ENCODE peak calls at places on chromosomes 16 and 17, in five cellular contexts. One of them, this sample, is unnamed.
A peak's percentile ranks its signal among the peaks of the same experiment; 100 is the strongest.

GRCh38 chr16:86303787-86304685 is 206.3 kb upstream of the FOXF1 start:
- DNase-seq in GM23338: peak; percentile 45
- DNase-seq in tibial nerve: no peak
- DNase-seq in AG04449: no peak
- DNase-seq in OCI-LY7: no peak
- DNase-seq in this sample: no peak

GRCh38 chr17:45833826-45834439 is 10.7 kb upstream of the SPPL2C start:
- DNase-seq in GM23338: no peak
- DNase-seq in tibial nerve: no peak
- DNase-seq in AG04449: no peak
- DNase-seq in OCI-LY7: no peak
- DNase-seq in this sample: no peak

GRCh38 chr17:82483836-82484235 is 25.3 kb downstream of the NARF start:
- DNase-seq in GM23338: no peak
- DNase-seq in tibial nerve: no peak
- DNase-seq in AG04449: no peak
- DNase-seq in OCI-LY7: no peak
- DNase-seq in this sample: no peak

GRCh38 chr17:42908872-42909700 is 8.5 kb downstream of the G6PC1 start:
- DNase-seq in GM23338: no peak
- DNase-seq in tibial nerve: no peak
- DNase-seq in AG04449: no peak
- DNase-seq in OCI-LY7: peak; percentile 79
- DNase-seq in this sample: no peak

GRCh38 chr17:8492121-8492520 is 56.4 kb downstream of the NDEL1 start:
- DNase-seq in GM23338: no peak
- DNase-seq in tibial nerve: no peak
- DNase-seq in AG04449: no peak
- DNase-seq in OCI-LY7: no peak
- DNase-seq in this sample: no peak

GRCh38 chr17:64254755-64255154 is 8.3 kb downstream of the TEX2 start:
- DNase-seq in GM23338: no peak
- DNase-seq in tibial nerve: no peak
- DNase-seq in AG04449: no peak
- DNase-seq in OCI-LY7: no peak
- DNase-seq in this sample: no peak

GRCh38 chr17:78241277-78242023 is 10.0 kb downstream of the TMEM235 start:
- DNase-seq in GM23338: peak; percentile 73
- DNase-seq in tibial nerve: no peak
- DNase-seq in AG04449: peak; percentile 7
- DNase-seq in OCI-LY7: peak; percentile 85
- DNase-seq in this sample: no peak

GRCh38 chr16:81095653-81095952 is 592 bp downstream of the GCSH start:
- DNase-seq in GM23338: no peak
- DNase-seq in tibial nerve: no peak
- DNase-seq in AG04449: no peak
- DNase-seq in OCI-LY7: no peak
- DNase-seq in this sample: no peak

GRCh38 chr16:15829460-15829859 is 27.4 kb downstream of the MYH11 start:
- DNase-seq in GM23338: peak; percentile 54
- DNase-seq in tibial nerve: peak; percentile 17
- DNase-seq in AG04449: no peak
- DNase-seq in OCI-LY7: no peak
- DNase-seq in this sample: peak; percentile 40

GRCh38 chr17:79159926-79160325 is 85.3 kb downstream of the ENGASE start:
- DNase-seq in GM23338: no peak
- DNase-seq in tibial nerve: no peak
- DNase-seq in AG04449: no peak
- DNase-seq in OCI-LY7: no peak
- DNase-seq in this sample: no peak

GRCh38 chr16:82201906-82202305 is 31.9 kb upstream of the MPHOSPH6 start:
- DNase-seq in GM23338: no peak
- DNase-seq in tibial nerve: no peak
- DNase-seq in AG04449: no peak
- DNase-seq in OCI-LY7: no peak
- DNase-seq in this sample: no peak

GRCh38 chr16:28326881-28327610 is 34.7 kb downstream of the SBK1 start:
- DNase-seq in GM23338: peak; percentile 84
- DNase-seq in tibial nerve: no peak
- DNase-seq in AG04449: no peak
- DNase-seq in OCI-LY7: peak; percentile 82
- DNase-seq in this sample: peak; percentile 30

GRCh38 chr16:75064403-75065148 is 52.0 kb downstream of the LDHD start:
- DNase-seq in GM23338: no peak
- DNase-seq in tibial nerve: no peak
- DNase-seq in AG04449: no peak
- DNase-seq in OCI-LY7: no peak
- DNase-seq in this sample: no peak

GRCh38 chr17:63399856-63400255 is 46.2 kb downstream of the CYB561 start:
- DNase-seq in GM23338: no peak
- DNase-seq in tibial nerve: no peak
- DNase-seq in AG04449: no peak
- DNase-seq in OCI-LY7: no peak
- DNase-seq in this sample: peak; percentile 53

GRCh38 chr17:34139996-34140395 is 115.1 kb upstream of the CCL2 start:
- DNase-seq in GM23338: no peak
- DNase-seq in tibial nerve: no peak
- DNase-seq in AG04449: no peak
- DNase-seq in OCI-LY7: no peak
- DNase-seq in this sample: no peak

GRCh38 chr16:83143788-83144187 is 517.0 kb downstream of the CDH13 start:
- DNase-seq in GM23338: no peak
- DNase-seq in tibial nerve: no peak
- DNase-seq in AG04449: peak; percentile 36
- DNase-seq in OCI-LY7: no peak
- DNase-seq in this sample: no peak

GRCh38 chr16:16857603-16858283 is 478.8 kb downstream of the NPIPA7 start:
- DNase-seq in GM23338: no peak
- DNase-seq in tibial nerve: no peak
- DNase-seq in AG04449: no peak
- DNase-seq in OCI-LY7: no peak
- DNase-seq in this sample: no peak

GRCh38 chr17:45123930-45124796 is 8.2 kb downstream of the PLCD3 start:
- DNase-seq in GM23338: peak; percentile 44
- DNase-seq in tibial nerve: no peak
- DNase-seq in AG04449: no peak
- DNase-seq in OCI-LY7: peak; percentile 17
- DNase-seq in this sample: no peak

GRCh38 chr16:73483076-73483791 is 435.3 kb upstream of the ZFHX3 start:
- DNase-seq in GM23338: peak; percentile 91
- DNase-seq in tibial nerve: no peak
- DNase-seq in AG04449: no peak
- DNase-seq in OCI-LY7: no peak
- DNase-seq in this sample: no peak

GRCh38 chr16:20624882-20625807 is 49.0 kb upstream of the ACSM2B start:
- DNase-seq in GM23338: no peak
- DNase-seq in tibial nerve: no peak
- DNase-seq in AG04449: no peak
- DNase-seq in OCI-LY7: no peak
- DNase-seq in this sample: no peak

GRCh38 chr16:88005968-88006367 is 54.7 kb downstream of the BANP start:
- DNase-seq in GM23338: no peak
- DNase-seq in tibial nerve: no peak
- DNase-seq in AG04449: no peak
- DNase-seq in OCI-LY7: no peak
- DNase-seq in this sample: no peak

GRCh38 chr16:88003316-88003715 is 52.1 kb downstream of the BANP start:
- DNase-seq in GM23338: no peak
- DNase-seq in tibial nerve: no peak
- DNase-seq in AG04449: no peak
- DNase-seq in OCI-LY7: no peak
- DNase-seq in this sample: no peak

GRCh38 chr16:88004391-88004790 is 53.2 kb downstream of the BANP start:
- DNase-seq in GM23338: no peak
- DNase-seq in tibial nerve: no peak
- DNase-seq in AG04449: no peak
- DNase-seq in OCI-LY7: no peak
- DNase-seq in this sample: no peak

GRCh38 chr16:88003736-88004135 is 52.5 kb downstream of the BANP start:
- DNase-seq in GM23338: no peak
- DNase-seq in tibial nerve: no peak
- DNase-seq in AG04449: no peak
- DNase-seq in OCI-LY7: no peak
- DNase-seq in this sample: no peak

DNA sequence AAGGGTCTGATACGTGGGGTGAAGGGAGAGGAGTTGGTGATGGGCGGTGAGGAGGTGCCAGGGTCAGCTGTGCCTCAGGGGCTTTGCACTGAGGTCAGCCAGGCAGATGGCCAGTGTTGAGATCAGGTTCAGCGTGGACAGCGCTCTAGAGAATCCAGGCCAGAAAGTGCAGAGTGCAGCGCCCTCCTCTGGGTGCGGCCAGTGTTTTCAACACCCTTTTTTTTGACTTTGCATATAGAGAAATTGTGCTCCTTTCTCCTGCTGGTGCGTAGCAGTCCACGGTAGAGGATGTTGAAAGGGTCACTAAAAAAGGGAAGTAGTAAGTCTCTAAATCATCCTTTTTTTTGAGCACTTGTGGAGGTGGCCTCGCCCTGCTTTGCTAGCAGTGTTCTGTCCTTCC is 53.9 kb downstream of the BANP start:
- DNase-seq in GM23338: peak; percentile 76
- DNase-seq in tibial nerve: no peak
- DNase-seq in AG04449: no peak
- DNase-seq in OCI-LY7: no peak
- DNase-seq in this sample: no peak
- H3K4me3 ChIP-seq in GM23338: no peak overlapping the region
- H3K4me3 ChIP-seq in tibial nerve: no peak overlapping the region
- H3K4me3 ChIP-seq in AG04449: no peak overlapping the region
- H3K4me3 ChIP-seq in OCI-LY7: no peak overlapping the region
- H3K4me3 ChIP-seq in this sample: no peak overlapping the region

DNA sequence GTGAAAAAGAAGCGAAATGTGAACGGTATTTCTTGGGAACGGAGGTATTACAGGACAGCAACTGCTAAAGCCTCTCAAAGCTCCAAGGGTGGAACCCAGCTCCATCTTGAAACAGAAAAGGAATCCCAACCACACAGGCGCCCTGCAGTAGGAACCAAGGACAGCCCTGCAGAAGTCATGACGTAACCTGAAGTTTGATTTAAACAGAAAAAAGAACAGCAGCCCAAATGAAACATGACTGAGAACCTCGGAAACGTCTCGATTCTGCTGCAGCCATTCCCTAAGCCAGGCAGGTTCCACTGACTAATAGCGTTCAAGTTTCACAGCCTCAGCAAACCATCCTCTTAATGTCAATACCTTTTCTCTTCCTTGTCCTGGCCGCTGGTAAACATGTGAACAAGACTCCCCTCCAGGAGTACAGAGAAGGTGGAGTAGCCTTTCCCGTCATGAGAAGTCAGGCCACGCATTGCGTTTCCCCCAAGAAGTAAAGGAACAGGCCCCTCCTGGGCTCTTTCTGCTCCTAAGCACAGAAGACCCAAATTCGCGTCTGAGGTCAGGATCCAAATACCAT is 20.1 kb downstream of the SIAH1 start:
- DNase-seq in GM23338: no peak
- DNase-seq in tibial nerve: no peak
- DNase-seq in AG04449: no peak
- DNase-seq in OCI-LY7: no peak
- DNase-seq in this sample: no peak
- H3K4me3 ChIP-seq in GM23338: peak overlapping the region; percentile 62
- H3K4me3 ChIP-seq in tibial nerve: peak overlapping the region; percentile 40
- H3K4me3 ChIP-seq in AG04449: peak overlapping the region; percentile 61
- H3K4me3 ChIP-seq in OCI-LY7: no peak overlapping the region
- H3K4me3 ChIP-seq in this sample: peak overlapping the region; percentile 62

DNA sequence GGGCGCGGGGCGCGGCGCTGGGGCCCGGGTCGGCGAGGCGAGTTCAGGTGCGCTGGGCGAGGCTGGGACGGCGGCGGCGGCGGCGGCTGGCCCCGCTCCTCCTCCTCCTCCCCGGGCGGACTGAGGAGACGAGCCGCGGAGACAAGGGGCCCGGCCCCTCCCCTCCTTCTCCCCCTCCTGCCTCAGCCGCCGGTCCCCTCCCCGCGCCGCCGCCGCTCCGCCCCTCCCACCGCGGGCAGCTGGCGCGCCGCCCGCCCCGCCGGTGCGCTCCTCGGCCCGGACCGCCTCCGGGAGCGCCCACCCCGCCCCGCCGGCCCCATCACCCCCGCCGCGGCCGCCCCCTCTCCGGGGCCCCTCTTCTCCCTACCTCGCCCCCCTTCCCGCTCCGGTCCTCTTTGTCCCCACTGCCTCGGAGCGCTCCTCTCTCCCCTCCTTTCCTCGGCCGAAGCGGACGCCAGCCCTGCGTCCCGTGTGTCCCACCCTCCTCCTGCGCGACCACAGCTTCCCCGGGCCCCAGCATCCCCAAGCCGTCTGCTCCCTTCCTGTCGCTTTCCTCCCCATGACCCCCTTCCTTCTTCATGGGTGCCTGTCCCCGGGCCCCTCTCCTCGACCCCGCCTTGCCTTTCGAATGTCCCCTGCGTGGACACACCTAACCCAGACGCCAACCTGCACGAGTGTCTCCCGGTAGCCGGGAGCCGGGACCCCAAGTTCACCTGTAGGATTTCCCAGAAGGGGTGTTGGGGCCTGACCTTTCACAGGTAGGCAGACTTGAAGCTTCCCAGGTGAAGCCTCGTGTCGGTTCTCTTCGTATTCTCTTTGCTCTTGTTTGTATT is at the start of gene TOX3:
- DNase-seq in GM23338: peak; percentile 64
- DNase-seq in tibial nerve: no peak
- DNase-seq in AG04449: no peak
- DNase-seq in OCI-LY7: no peak
- DNase-seq in this sample: no peak
- H3K4me3 ChIP-seq in GM23338: peak within 1 kb of the TSS; percentile 76
- H3K4me3 ChIP-seq in tibial nerve: peak within 1 kb of the TSS; percentile 7
- H3K4me3 ChIP-seq in AG04449: no peak within 1 kb of the TSS
- H3K4me3 ChIP-seq in OCI-LY7: no peak within 1 kb of the TSS
- H3K4me3 ChIP-seq in this sample: peak within 1 kb of the TSS; percentile 13

GRCh38 chr17:6097005-6097279 is 26.8 kb downstream of the WSCD1 start:
- DNase-seq in GM23338: no peak
- DNase-seq in tibial nerve: no peak
- DNase-seq in AG04449: no peak
- DNase-seq in OCI-LY7: no peak
- DNase-seq in this sample: no peak

GRCh38 chr17:6096201-6097004 is 26.2 kb downstream of the WSCD1 start:
- DNase-seq in GM23338: no peak
- DNase-seq in tibial nerve: no peak
- DNase-seq in AG04449: no peak
- DNase-seq in OCI-LY7: no peak
- DNase-seq in this sample: no peak

GRCh38 chr17:6099492-6099891 is 29.3 kb downstream of the WSCD1 start:
- DNase-seq in GM23338: no peak
- DNase-seq in tibial nerve: no peak
- DNase-seq in AG04449: no peak
- DNase-seq in OCI-LY7: no peak
- DNase-seq in this sample: no peak

GRCh38 chr17:6098466-6099180 is 28.4 kb downstream of the WSCD1 start:
- DNase-seq in GM23338: peak; percentile 36
- DNase-seq in tibial nerve: no peak
- DNase-seq in AG04449: no peak
- DNase-seq in OCI-LY7: no peak
- DNase-seq in this sample: peak; percentile 61

DNA sequence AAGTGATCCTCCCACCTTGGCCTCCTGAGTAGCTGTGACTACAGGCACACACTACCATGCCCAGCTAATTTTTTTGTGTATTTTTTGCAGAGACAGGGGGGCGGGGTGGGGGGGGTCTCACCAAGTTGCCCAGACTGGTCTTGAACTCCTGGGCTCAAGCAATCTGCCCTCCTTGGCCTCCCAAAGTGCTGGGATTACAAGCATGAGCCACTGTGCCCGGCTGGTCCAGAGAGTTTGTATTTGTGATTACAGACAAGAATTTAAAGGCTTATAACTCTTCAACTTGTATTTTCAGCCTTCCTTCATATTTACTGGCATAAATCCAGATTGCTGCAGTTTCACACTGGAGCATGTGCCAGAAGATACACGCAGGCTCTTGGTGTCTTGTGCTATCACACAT is 27.9 kb downstream of the WSCD1 start:
- DNase-seq in GM23338: no peak
- DNase-seq in tibial nerve: no peak
- DNase-seq in AG04449: no peak
- DNase-seq in OCI-LY7: no peak
- DNase-seq in this sample: no peak
- H3K4me3 ChIP-seq in GM23338: no peak overlapping the region
- H3K4me3 ChIP-seq in tibial nerve: no peak overlapping the region
- H3K4me3 ChIP-seq in AG04449: no peak overlapping the region
- H3K4me3 ChIP-seq in OCI-LY7: no peak overlapping the region
- H3K4me3 ChIP-seq in this sample: no peak overlapping the region